ENCODE peak calls at places on chromosomes 5 and 9, in seven cellular contexts. One of them, this sample, is unnamed.

GRCh38 chr9:1400983-1401382 is 350.8 kb downstream of the DMRT2 start:
- DNase-seq in B cell: no peak
- DNase-seq in A549: no peak
- DNase-seq in lung: no peak
- DNase-seq in mucosa of descending colon: no peak
- DNase-seq in progenitor cell of endocrine pancreas: no peak
- DNase-seq in astrocyte: no peak
- DNase-seq in this sample: no peak

GRCh38 chr5:100905259-100905914 is 2.3 kb upstream of the ST8SIA4 start:
- DNase-seq in B cell: no peak
- DNase-seq in A549: no peak
- DNase-seq in lung: no peak
- DNase-seq in mucosa of descending colon: no peak
- DNase-seq in progenitor cell of endocrine pancreas: no peak
- DNase-seq in astrocyte: no peak
- DNase-seq in this sample: peak; percentile 20

GRCh38 chr5:103139264-103139865 is 19.3 kb downstream of the PPIP5K2 start:
- DNase-seq in B cell: peak; percentile 79
- DNase-seq in A549: peak; percentile 76
- DNase-seq in lung: peak; percentile 76
- DNase-seq in mucosa of descending colon: peak; percentile 49
- DNase-seq in progenitor cell of endocrine pancreas: peak; percentile 65
- DNase-seq in astrocyte: peak; percentile 41
- DNase-seq in this sample: peak; percentile 91

GRCh38 chr9:115161431-115161830 is 43.5 kb upstream of the TNC start:
- DNase-seq in B cell: no peak
- DNase-seq in A549: no peak
- DNase-seq in lung: no peak
- DNase-seq in mucosa of descending colon: no peak
- DNase-seq in progenitor cell of endocrine pancreas: no peak
- DNase-seq in astrocyte: no peak
- DNase-seq in this sample: no peak

GRCh38 chr9:127229691-127230417 is 34.7 kb upstream of the GARNL3 start:
- DNase-seq in B cell: no peak
- DNase-seq in A549: no peak
- DNase-seq in lung: no peak
- DNase-seq in mucosa of descending colon: no peak
- DNase-seq in progenitor cell of endocrine pancreas: no peak
- DNase-seq in astrocyte: no peak
- DNase-seq in this sample: no peak

GRCh38 chr5:150503977-150504620 is 3.8 kb upstream of the NDST1 start:
- DNase-seq in B cell: no peak
- DNase-seq in A549: no peak
- DNase-seq in lung: peak; percentile 91
- DNase-seq in mucosa of descending colon: no peak
- DNase-seq in progenitor cell of endocrine pancreas: no peak
- DNase-seq in astrocyte: no peak
- DNase-seq in this sample: no peak

GRCh38 chr5:114949001-114949400 is 220.7 kb downstream of the TRIM36 start:
- DNase-seq in B cell: no peak
- DNase-seq in A549: no peak
- DNase-seq in lung: no peak
- DNase-seq in mucosa of descending colon: no peak
- DNase-seq in progenitor cell of endocrine pancreas: no peak
- DNase-seq in astrocyte: no peak
- DNase-seq in this sample: no peak

GRCh38 chr5:45179686-45180085 is 370.9 kb downstream of the MRPS30 start:
- DNase-seq in B cell: no peak
- DNase-seq in A549: no peak
- DNase-seq in lung: no peak
- DNase-seq in mucosa of descending colon: no peak
- DNase-seq in progenitor cell of endocrine pancreas: no peak
- DNase-seq in astrocyte: no peak
- DNase-seq in this sample: no peak

GRCh38 chr9:129665008-129665771 is at the start of gene PRRX2:
- DNase-seq in B cell: peak; percentile 69
- DNase-seq in A549: peak; percentile 47
- DNase-seq in lung: no peak
- DNase-seq in mucosa of descending colon: no peak
- DNase-seq in progenitor cell of endocrine pancreas: no peak
- DNase-seq in astrocyte: peak; percentile 36
- DNase-seq in this sample: peak; percentile 64

GRCh38 chr5:146047396-146047795 is 58.0 kb downstream of the PLAC8L1 start:
- DNase-seq in B cell: no peak
- DNase-seq in A549: no peak
- DNase-seq in lung: no peak
- DNase-seq in mucosa of descending colon: peak; percentile 78
- DNase-seq in progenitor cell of endocrine pancreas: no peak
- DNase-seq in astrocyte: no peak
- DNase-seq in this sample: no peak

GRCh38 chr9:36632892-36633291 is 60.2 kb downstream of the MELK start:
- DNase-seq in B cell: peak; percentile 26
- DNase-seq in A549: peak; percentile 36
- DNase-seq in lung: no peak
- DNase-seq in mucosa of descending colon: no peak
- DNase-seq in progenitor cell of endocrine pancreas: no peak
- DNase-seq in astrocyte: peak; percentile 5
- DNase-seq in this sample: no peak

GRCh38 chr5:180093651-180094382 is 22.3 kb upstream of the RNF130 start:
- DNase-seq in B cell: no peak
- DNase-seq in A549: no peak
- DNase-seq in lung: no peak
- DNase-seq in mucosa of descending colon: no peak
- DNase-seq in progenitor cell of endocrine pancreas: no peak
- DNase-seq in astrocyte: no peak
- DNase-seq in this sample: no peak

GRCh38 chr9:6355728-6356127 is 27.6 kb downstream of the TPD52L3 start:
- DNase-seq in B cell: no peak
- DNase-seq in A549: no peak
- DNase-seq in lung: no peak
- DNase-seq in mucosa of descending colon: no peak
- DNase-seq in progenitor cell of endocrine pancreas: no peak
- DNase-seq in astrocyte: peak; percentile 57
- DNase-seq in this sample: no peak

GRCh38 chr5:96778409-96778808 is 29.3 kb downstream of the ERAP1 start:
- DNase-seq in B cell: no peak
- DNase-seq in A549: no peak
- DNase-seq in lung: no peak
- DNase-seq in mucosa of descending colon: no peak
- DNase-seq in progenitor cell of endocrine pancreas: no peak
- DNase-seq in astrocyte: no peak
- DNase-seq in this sample: no peak

GRCh38 chr5:60463179-60463868 is 236.6 kb downstream of the DEPDC1B start:
- DNase-seq in B cell: no peak
- DNase-seq in A549: peak; percentile 95
- DNase-seq in lung: no peak
- DNase-seq in mucosa of descending colon: no peak
- DNase-seq in progenitor cell of endocrine pancreas: no peak
- DNase-seq in astrocyte: peak; percentile 49
- DNase-seq in this sample: no peak

GRCh38 chr5:80935811-80936385 is 24.3 kb upstream of the RASGRF2 start:
- DNase-seq in B cell: no peak
- DNase-seq in A549: no peak
- DNase-seq in lung: no peak
- DNase-seq in mucosa of descending colon: no peak
- DNase-seq in progenitor cell of endocrine pancreas: no peak
- DNase-seq in astrocyte: no peak
- DNase-seq in this sample: no peak
- TF ChIP-seq CTCF in B cell: no peak
- TF ChIP-seq CTCF in A549: no peak
- TF ChIP-seq CTCF in lung: no peak
- TF ChIP-seq CTCF in mucosa of descending colon: no peak
- TF ChIP-seq CTCF in progenitor cell of endocrine pancreas: no peak
- TF ChIP-seq CTCF in astrocyte: no peak
- TF ChIP-seq CTCF in this sample: no peak

DNA sequence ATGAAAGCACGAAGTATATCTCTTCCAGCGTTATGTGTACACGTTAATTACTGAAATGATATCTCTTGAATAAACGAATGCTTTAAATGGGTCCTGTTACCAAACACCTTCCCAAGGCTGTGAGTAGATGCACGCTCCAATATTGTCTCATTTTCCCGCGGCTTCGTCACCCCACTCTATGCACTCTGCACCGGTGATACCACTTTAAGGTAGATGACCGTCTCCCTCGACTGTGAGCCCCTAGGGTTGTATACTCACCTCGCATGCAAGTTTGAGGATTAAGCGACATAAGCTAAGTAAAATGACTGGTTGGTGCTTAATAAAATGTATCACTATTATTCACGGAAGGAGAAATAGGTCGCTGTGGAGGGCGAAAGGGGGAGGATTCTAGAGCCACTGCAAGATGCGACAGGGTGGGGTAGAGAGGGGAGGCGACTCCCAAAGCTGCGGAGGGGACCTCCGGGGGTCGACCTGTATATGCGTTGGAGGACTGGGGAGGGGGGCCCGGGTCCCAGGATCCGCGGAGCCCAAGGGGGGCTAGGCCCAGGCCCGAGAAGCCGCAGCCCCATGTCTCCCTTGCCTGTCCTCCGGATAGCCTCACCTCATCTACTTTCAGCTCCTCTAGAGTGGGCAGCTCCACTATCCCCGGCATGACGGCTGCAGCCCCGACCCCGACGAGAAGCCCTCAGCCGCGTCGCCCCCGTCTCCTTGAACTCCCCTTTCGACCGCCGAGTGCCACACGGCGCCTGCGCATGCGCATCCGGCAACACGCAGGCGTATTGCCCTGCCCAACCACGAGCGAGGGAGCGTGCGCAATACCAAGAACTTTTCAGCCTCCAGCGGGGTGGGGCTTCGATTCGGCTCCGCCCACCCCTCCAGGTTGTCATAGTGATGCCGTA is at the start of the genes MORN5 and NDUFA8:
- DNase-seq in B cell: peak; percentile 97
- DNase-seq in A549: peak; percentile 94
- DNase-seq in lung: peak; percentile 96
- DNase-seq in mucosa of descending colon: peak; percentile 96
- DNase-seq in progenitor cell of endocrine pancreas: peak; percentile 97
- DNase-seq in astrocyte: peak; percentile 82
- DNase-seq in this sample: peak; percentile 97
- TF ChIP-seq CTCF in B cell: no peak
- TF ChIP-seq CTCF in A549: no peak
- TF ChIP-seq CTCF in lung: no peak
- TF ChIP-seq CTCF in mucosa of descending colon: no peak
- TF ChIP-seq CTCF in progenitor cell of endocrine pancreas: no peak
- TF ChIP-seq CTCF in astrocyte: no peak
- TF ChIP-seq CTCF in this sample: no peak

DNA sequence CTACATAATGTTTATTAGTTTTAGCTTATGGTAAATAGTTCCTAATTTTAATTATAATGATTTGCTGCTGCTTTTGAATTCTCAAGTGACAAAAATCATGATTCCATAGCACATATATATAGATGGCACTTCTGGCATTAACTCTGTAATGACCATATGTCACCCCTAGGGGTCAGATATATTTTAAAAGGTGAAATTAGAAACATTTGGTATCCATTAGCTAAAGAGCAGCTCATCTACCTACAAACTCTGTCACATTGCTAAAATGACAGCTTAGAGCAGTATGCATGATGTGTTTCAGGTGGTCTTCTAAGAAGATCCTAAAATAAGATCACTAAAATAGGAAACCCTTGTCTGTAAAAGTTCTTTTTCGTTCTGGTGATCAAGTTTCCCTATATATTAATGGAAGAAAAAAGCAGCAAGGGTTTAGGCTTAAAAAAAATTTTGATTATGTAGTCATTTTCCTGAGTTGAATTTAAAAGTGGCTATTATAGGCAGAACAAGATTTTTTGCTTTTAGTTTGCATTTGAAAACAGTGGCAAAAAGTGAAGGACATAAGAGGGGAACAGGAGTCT is 157.7 kb upstream of the POU5F2 start:
- DNase-seq in B cell: no peak
- DNase-seq in A549: peak; percentile 8
- DNase-seq in lung: no peak
- DNase-seq in mucosa of descending colon: no peak
- DNase-seq in progenitor cell of endocrine pancreas: no peak
- DNase-seq in astrocyte: no peak
- DNase-seq in this sample: no peak
- TF ChIP-seq CTCF in B cell: peak; percentile 75
- TF ChIP-seq CTCF in A549: peak; percentile 35
- TF ChIP-seq CTCF in lung: no peak
- TF ChIP-seq CTCF in mucosa of descending colon: no peak
- TF ChIP-seq CTCF in progenitor cell of endocrine pancreas: peak; percentile 66
- TF ChIP-seq CTCF in astrocyte: peak; percentile 38
- TF ChIP-seq CTCF in this sample: peak; percentile 65

GRCh38 chr5:74542477-74542876 is 98.1 kb downstream of the ENC1 start:
- DNase-seq in B cell: no peak
- DNase-seq in A549: peak; percentile 10
- DNase-seq in lung: no peak
- DNase-seq in mucosa of descending colon: no peak
- DNase-seq in progenitor cell of endocrine pancreas: no peak
- DNase-seq in astrocyte: peak; percentile 72
- DNase-seq in this sample: no peak
- TF ChIP-seq CTCF in B cell: no peak
- TF ChIP-seq CTCF in A549: no peak
- TF ChIP-seq CTCF in lung: no peak
- TF ChIP-seq CTCF in mucosa of descending colon: no peak
- TF ChIP-seq CTCF in progenitor cell of endocrine pancreas: no peak
- TF ChIP-seq CTCF in astrocyte: no peak
- TF ChIP-seq CTCF in this sample: no peak